ENCODE peak calls at places on chromosome 14, in eight cellular contexts. S is stimulated activated CD4-positive, alpha-beta T cell treated with anti-CD3 and anti-CD28 coated beads, Interleukin-12 subunit alpha, Interleukin-12 subunit beta, amount 100 ng/mL, for 48 hours; K is iPS DF 6.9; G is effector memory CD8-positive, alpha-beta T cell; Q is brain microvascular endothelial cell; U is fibroblast of pulmonary artery; L is SHP77; Y is endothelial cell of umbilical vein. F is an unnamed sample.

GRCh38 chr14:50399251-50400032 is 2.8 kb upstream of the CDKL1 start:
- DNase-seq in Y (peak; percentile 33), K (no peak), S (no peak), U (peak; percentile 24), L (peak; percentile 8), Q (peak; percentile 21), G (no peak), F (no peak)

GRCh38 chr14:74924061-74924460 is 1.0 kb upstream of the RPS6KL1 start:
- DNase-seq in G (no peak), K (no peak), L (no peak), Y (no peak), U (no peak), S (no peak), Q (no peak), F (no peak)

GRCh38 chr14:35400707-35401421 is 3.7 kb downstream of the NFKBIA start:
- DNase-seq in Q (no peak), G (peak; percentile 41), U (peak; percentile 54), Y (peak; percentile 76), L (no peak), K (no peak), S (peak; percentile 46), F (no peak)

GRCh38 chr14:96145116-96145864 is 59.3 kb upstream of the BDKRB2 start:
- DNase-seq in Y (peak; percentile 53), L (no peak), G (no peak), K (no peak), S (no peak), U (peak; percentile 37), Q (peak; percentile 58), F (peak; percentile 60)

GRCh38 chr14:104673481-104673880 is 15.9 kb upstream of the INF2 start:
- DNase-seq in Q (no peak), S (no peak), G (no peak), L (no peak), U (no peak), K (no peak), Y (no peak), F (no peak)

GRCh38 chr14:99628832-99629618 is 15.9 kb upstream of the HHIPL1 start:
- DNase-seq in Y (peak; percentile 69), U (peak; percentile 74), Q (peak; percentile 60), S (peak; percentile 62), L (peak; percentile 50), G (peak; percentile 60), K (no peak), F (peak; percentile 47)

GRCh38 chr14:62039871-62040270 is 277.7 kb downstream of the SNAPC1 start:
- DNase-seq in Q (no peak), K (no peak), L (no peak), Y (no peak), G (no peak), S (no peak), U (no peak), F (no peak)

GRCh38 chr14:71267691-71268090 is 360.4 kb downstream of the PCNX1 start:
- DNase-seq in U (no peak), S (no peak), L (no peak), K (no peak), G (no peak), Q (no peak), Y (peak; percentile 5), F (no peak)

GRCh38 chr14:60807247-60807646 is 72.7 kb downstream of the MNAT1 start:
- DNase-seq in U (no peak), Y (no peak), S (no peak), Q (no peak), L (no peak), G (no peak), K (no peak), F (no peak)

GRCh38 chr14:65877187-65877586 is 464.7 kb downstream of the FUT8 start:
- DNase-seq in K (no peak), Q (no peak), L (no peak), U (no peak), G (no peak), Y (no peak), S (no peak), F (no peak)

GRCh38 chr14:73462078-73462715 is 3.9 kb upstream of the NUMB start:
- DNase-seq in S (no peak), Y (peak; percentile 44), L (peak; percentile 63), Q (no peak), G (no peak), U (peak; percentile 67), K (no peak), F (peak; percentile 75)

GRCh38 chr14:93006484-93007128 is 83.7 kb downstream of the CHGA start:
- DNase-seq in Y (no peak), U (peak; percentile 28), Q (no peak), K (no peak), G (no peak), L (no peak), S (no peak), F (no peak)

GRCh38 chr14:34750670-34751069 is 36.3 kb upstream of the CFL2 start:
- DNase-seq in U (peak; percentile 79), K (no peak), Q (no peak), G (no peak), Y (peak; percentile 7), S (no peak), L (no peak), F (peak; percentile 57)

GRCh38 chr14:90624228-90624627 is 192.0 kb downstream of the TTC7B start:
- DNase-seq in S (no peak), L (no peak), Y (peak; percentile 55), Q (no peak), U (peak; percentile 17), K (no peak), G (no peak), F (peak; percentile 34)

GRCh38 chr14:80426686-80427085 is 215.4 kb upstream of the DIO2 start:
- DNase-seq in S (no peak), G (no peak), Q (peak; percentile 24), Y (no peak), U (peak; percentile 67), L (no peak), K (no peak), F (peak; percentile 75)

GRCh38 chr14:95258156-95258555 is 61.6 kb downstream of the CLMN start:
- DNase-seq in K (no peak), U (no peak), G (no peak), Y (no peak), Q (no peak), L (no peak), S (no peak), F (no peak)

GRCh38 chr14:64636208-64636979 is 67.8 kb upstream of the PLEKHG3 start:
- DNase-seq in Y (peak; percentile 65), K (peak; percentile 63), S (peak; percentile 74), G (peak; percentile 69), L (peak; percentile 56), U (peak; percentile 69), Q (peak; percentile 41), F (peak; percentile 59)

GRCh38 chr14:95776798-95777615 is 63.1 kb upstream of the TCL1A start:
- DNase-seq in G (no peak), Q (no peak), L (no peak), Y (no peak), K (no peak), U (no peak), S (no peak), F (no peak)